ENCODE peak calls at places on chromosomes 11 and 22, in five cellular contexts. E is BJ, M is dorsolateral prefrontal cortex, H is tibial artery, O is Caco-2. Q is an unnamed sample.

GRCh38 chr11:5922749-5923426 is 19.2 kb upstream of the OR56A3 start:
- DNase-seq in E (no peak), M (no peak), H (no peak), O (no peak), Q (no peak)

GRCh38 chr11:58999291-58999680 is 60.0 kb downstream of the GLYATL1 start:
- DNase-seq in E (no peak), M (no peak), H (no peak), O (peak), Q (no peak)

GRCh38 chr11:75305993-75306392 is 45.5 kb downstream of the ARRB1 start:
- DNase-seq in E (no peak), M (no peak), H (no peak), O (no peak), Q (no peak)

GRCh38 chr11:44946268-44946667 is 4.4 kb downstream of the TP53I11 start:
- DNase-seq in E (no peak), M (peak), H (peak), O (no peak), Q (no peak)

GRCh38 chr11:116993599-116993998 is 104.6 kb downstream of the SIK3 start:
- DNase-seq in E (no peak), M (no peak), H (no peak), O (no peak), Q (no peak)

GRCh38 chr11:82676483-82677094 is 57.1 kb downstream of the FAM181B start:
- DNase-seq in E (no peak), M (no peak), H (no peak), O (no peak), Q (no peak)

GRCh38 chr11:16956538-16957153 is 57.6 kb downstream of the PLEKHA7 start:
- DNase-seq in E (no peak), M (no peak), H (no peak), O (peak), Q (no peak)

GRCh38 chr11:86978756-86979608 is 23.8 kb upstream of the FZD4 start:
- DNase-seq in E (no peak), M (no peak), H (no peak), O (no peak), Q (peak)

GRCh38 chr11:67055812-67056211 is 835 bp upstream of the RHOD start:
- DNase-seq in E (no peak), M (no peak), H (no peak), O (peak), Q (no peak)

GRCh38 chr11:45471002-45471665 is 185.0 kb upstream of the SYT13 start:
- DNase-seq in E (no peak), M (no peak), H (no peak), O (no peak), Q (no peak)

GRCh38 chr11:111259871-111260270 is 14.3 kb downstream of the POU2AF2 start:
- DNase-seq in E (no peak), M (no peak), H (no peak), O (no peak), Q (no peak)

GRCh38 chr11:99370557-99371200 is 349.9 kb downstream of the CNTN5 start:
- DNase-seq in E (no peak), M (peak), H (no peak), O (no peak), Q (no peak)

GRCh38 chr11:18853086-18853720 is 61.6 kb upstream of the PTPN5 start:
- DNase-seq in E (no peak), M (no peak), H (no peak), O (no peak), Q (peak)

DNA sequence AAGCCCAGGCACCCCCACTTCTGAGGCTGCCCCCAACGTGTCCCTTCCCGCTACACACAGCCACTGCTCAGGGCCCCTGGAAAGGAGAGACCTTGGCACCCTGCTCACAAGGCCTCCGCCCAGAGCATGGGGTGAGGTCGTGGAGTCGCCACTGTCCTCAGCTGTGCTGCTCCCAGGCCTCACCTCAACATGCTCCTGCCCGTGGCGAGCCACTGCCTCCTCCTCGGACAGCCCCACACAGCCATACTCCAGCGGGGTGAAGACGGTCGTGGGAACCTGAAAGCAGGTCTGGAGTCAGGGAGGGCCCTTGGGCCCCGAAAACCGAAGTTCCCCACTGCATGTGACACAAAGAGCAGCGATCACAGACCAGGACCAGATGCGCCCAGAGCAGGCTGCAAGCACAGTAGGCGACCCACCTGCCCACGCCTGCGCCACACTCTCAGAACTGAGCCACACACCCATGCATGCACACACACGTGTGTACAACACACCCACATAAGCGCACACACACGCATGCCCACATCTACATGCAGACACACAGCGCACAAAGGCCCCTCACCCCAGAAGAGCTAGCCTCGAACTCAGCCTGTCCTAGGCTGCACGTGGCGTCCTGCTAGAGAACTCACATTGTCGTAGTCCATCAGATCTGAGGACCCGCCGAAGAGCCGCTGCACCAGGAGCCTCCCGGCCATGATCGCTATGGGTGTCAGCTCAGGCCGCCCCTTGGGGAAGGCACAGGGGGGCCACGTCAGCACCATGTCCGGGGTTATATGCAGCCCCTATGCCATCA is 25.5 kb upstream of the GNB1L start:
- DNase-seq in E (no peak), M (peak), H (peak), O (peak), Q (no peak)
- H3K4me3 ChIP-seq in E (peak), M (no peak), H (no peak), O (no peak), Q (no peak)

GRCh38 chr11:123561046-123561781 is 93.2 kb downstream of the SCN3B start:
- DNase-seq in E (no peak), M (peak), H (no peak), O (peak), Q (no peak)
- TF ChIP-seq CTCF in E (peak), M (no peak), H (no peak), O (peak), Q (peak)

GRCh38 chr11:93330446-93330984 is at the start of gene DEUP1:
- DNase-seq in E (no peak), M (no peak), H (peak), O (peak), Q (no peak)
- H3K4me3 ChIP-seq in E (no peak), M (peak), H (peak), O (peak), Q (no peak)

DNA sequence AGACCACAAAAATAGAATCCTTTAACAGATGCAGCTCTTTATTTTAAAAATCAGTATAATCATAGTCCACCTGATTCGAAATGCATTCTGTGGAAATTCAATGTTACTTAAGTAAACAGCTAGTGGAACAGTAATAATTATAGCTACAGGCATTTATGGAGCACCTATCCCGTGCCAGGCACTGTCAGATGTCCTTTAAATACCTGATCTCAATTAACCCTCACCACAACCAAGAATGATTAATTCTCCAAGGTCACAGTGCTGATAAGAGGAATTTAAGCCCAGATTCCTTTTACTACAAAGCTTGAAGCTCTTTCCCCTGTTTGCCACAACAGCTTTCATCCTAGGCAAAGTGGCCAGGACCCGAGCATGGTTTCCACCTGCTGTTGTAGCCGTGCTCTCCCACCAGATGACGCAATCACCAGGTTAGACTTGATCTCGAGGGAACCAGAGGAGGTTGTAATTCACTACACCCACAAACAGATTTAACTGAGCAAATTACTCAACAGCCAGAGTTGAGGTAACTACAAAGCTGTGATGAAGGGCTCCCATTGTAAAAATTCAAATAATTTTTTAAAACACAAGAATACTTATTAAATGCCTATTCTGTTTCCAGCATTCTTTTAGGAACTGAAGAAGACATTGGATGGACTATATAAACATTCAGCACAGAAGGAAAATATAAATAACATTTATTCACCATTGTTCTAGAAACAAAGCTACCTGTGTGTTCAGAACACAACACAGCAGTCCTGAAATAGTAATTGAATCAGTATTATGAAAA is 10.3 kb downstream of the PRDM10 start:
- DNase-seq in E (no peak), M (no peak), H (no peak), O (peak), Q (no peak)
- TF ChIP-seq CTCF in E (peak), M (no peak), H (no peak), O (peak), Q (peak)

GRCh38 chr22:21013742-21014201 is 1.2 kb upstream of the P2RX6 start:
- DNase-seq in E (no peak), M (no peak), H (no peak), O (no peak), Q (no peak)
- H3K4me3 ChIP-seq in E (peak), M (peak), H (peak), O (peak), Q (peak)

DNA sequence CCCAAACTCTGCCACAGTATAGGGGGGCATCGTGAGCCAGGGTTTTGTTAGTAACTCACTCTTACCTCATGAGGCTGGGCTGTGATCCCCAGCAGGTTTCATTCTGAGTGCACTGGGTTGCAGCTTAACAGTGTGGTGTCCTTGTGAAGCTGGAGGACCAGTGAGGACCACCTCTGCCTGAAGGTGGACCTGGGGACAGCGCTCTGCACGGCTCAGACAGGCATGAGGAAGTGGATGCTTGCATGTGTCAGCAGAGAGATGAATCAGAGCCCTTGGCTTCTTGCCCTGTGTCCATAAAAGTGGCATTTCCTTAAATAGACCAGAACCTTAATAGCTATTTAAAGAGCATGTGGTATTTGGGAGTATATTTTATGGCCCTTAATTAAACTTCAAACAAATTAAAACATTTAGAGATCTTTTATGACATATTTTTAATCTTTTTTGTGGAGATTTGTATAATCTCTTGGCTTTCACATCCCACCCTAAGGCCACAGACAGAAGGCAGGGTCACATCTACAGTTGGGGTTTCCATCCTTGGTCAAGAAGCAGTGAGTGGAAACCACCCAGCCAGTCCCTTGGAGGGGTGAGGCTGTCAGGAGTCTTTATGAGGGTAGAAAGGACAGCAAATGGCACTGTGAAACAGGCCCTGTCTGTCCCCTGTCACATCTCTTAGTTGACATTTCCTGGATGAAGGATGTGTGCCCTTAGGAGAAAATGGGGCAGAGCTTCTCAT is 24.8 kb upstream of the ADORA2A start:
- DNase-seq in E (peak), M (no peak), H (peak), O (no peak), Q (peak)
- TF ChIP-seq CTCF in E (no peak), M (no peak), H (no peak), O (no peak), Q (no peak)

DNA sequence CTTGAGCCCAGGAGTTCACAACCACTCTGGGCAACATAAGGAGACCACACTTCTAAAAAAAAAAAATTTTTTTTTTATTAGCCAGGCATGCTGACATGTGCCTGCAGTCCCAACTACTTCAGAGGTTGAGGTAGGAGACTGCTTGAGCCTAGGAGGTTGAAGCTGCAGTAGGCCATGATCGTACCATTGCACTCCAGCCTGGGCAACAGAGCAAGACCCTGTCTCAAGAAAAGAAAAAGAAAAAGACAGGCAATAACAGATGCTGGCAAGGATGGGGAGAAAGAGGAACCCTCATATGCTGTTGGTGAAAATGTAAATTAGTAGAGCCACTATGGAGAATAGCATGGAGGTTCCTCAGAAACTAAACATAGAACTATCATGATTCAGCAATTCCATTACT is 64.8 kb downstream of the PAK1 start:
- DNase-seq in E (no peak), M (no peak), H (no peak), O (no peak), Q (no peak)
- H3K4me3 ChIP-seq in E (no peak), M (peak), H (no peak), O (no peak), Q (no peak)

DNA sequence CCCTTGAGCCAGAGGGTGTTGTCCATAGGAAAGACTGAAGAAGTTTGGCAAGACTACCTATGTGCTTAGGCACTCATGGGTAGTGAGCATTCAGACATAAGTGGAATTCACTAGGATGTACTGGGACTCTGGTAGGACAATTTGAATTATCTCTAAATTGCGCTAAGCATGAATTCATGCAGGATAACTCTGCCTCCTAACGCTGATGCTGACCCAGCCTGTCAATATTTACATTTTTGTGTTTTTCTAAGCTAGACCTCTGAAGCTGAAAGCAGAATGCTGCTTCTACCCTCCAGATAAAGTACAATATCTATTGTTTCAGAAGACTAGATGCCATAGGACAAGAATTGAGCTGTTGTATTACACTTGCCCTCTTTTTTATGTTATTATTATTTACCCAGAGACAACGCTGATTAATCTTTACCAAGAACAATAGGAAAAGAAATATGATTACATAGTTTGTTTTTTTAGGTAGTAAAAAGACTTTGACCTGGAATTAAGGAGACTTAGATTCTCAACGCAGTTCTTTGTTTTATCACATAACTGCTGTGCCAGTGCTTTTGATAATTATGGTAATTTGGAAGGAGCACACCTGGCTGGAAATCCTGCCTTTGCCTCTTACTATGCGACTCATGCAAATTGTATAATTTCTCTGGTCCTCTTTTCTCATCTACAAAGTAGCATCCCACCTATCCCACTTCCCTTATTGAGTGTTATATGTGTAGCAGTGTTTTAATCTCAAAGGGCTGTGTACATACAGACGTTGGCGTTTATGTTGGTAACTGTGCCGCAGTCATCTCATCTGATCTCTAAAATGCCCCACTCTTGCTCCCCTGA is 21.2 kb upstream of the GRAMD1B start:
- DNase-seq in E (no peak), M (no peak), H (no peak), O (no peak), Q (no peak)
- TF ChIP-seq CTCF in E (no peak), M (no peak), H (no peak), O (no peak), Q (no peak)

GRCh38 chr11:15636520-15637065 is 521.9 kb downstream of the INSC start:
- DNase-seq in E (no peak), M (no peak), H (no peak), O (no peak), Q (no peak)

GRCh38 chr11:15635501-15635900 is 520.8 kb downstream of the INSC start:
- DNase-seq in E (no peak), M (no peak), H (no peak), O (no peak), Q (no peak)

GRCh38 chr11:15641191-15641810 is 526.6 kb downstream of the INSC start:
- DNase-seq in E (no peak), M (no peak), H (no peak), O (no peak), Q (no peak)

GRCh38 chr11:15638386-15638787 is 523.7 kb downstream of the INSC start:
- DNase-seq in E (no peak), M (no peak), H (peak), O (no peak), Q (no peak)
- H3K4me3 ChIP-seq in E (no peak), M (no peak), H (no peak), O (no peak), Q (no peak)